ENCODE peak calls at places on chromosome 10, in five cellular contexts. A is colonic mucosa, G is fibroblast of lung, I is mesenchymal stem cell, C is endothelial cell of umbilical vein. W is an unnamed sample.

GRCh38 chr10:120508393-120508792 is 51.4 kb downstream of the PLPP4 start:
- DNase-seq in A (no peak), I (peak; percentile 12), G (peak; percentile 99), C (peak; percentile 10), W (peak; percentile 94)

GRCh38 chr10:72796042-72796441 is 97.5 kb upstream of the OIT3 start:
- DNase-seq in A (no peak), I (no peak), G (peak; percentile 52), C (no peak), W (peak; percentile 50)

GRCh38 chr10:69087600-69088470 is at the start of gene SRGN:
- DNase-seq in A (peak; percentile 67), I (no peak), G (peak; percentile 67), C (peak; percentile 92), W (peak; percentile 74)

GRCh38 chr10:16586358-16587138 is 64.9 kb upstream of the C1QL3 start:
- DNase-seq in A (no peak), I (no peak), G (no peak), C (no peak), W (no peak)

GRCh38 chr10:93352638-93353383 is 129.3 kb downstream of the MYOF start:
- DNase-seq in C (peak; percentile 46), A (no peak), G (peak; percentile 24), I (peak; percentile 48), W (peak; percentile 56)

GRCh38 chr10:48439581-48440041 is 133.1 kb downstream of the MAPK8 start:
- DNase-seq in A (peak; percentile 56), C (no peak), I (peak; percentile 24), G (peak; percentile 62), W (peak; percentile 31)

GRCh38 chr10:5089869-5090268 is 4.3 kb upstream of the AKR1C3 start:
- DNase-seq in A (no peak), G (peak; percentile 14), C (peak; percentile 34), I (peak; percentile 41), W (peak; percentile 63)

GRCh38 chr10:135601-136464 is 578 bp downstream of the ZMYND11 start:
- DNase-seq in C (peak; percentile 64), G (peak; percentile 63), A (peak; percentile 70), I (peak; percentile 72), W (peak; percentile 79)

GRCh38 chr10:94485094-94485493 is 60.5 kb upstream of the HELLS start:
- DNase-seq in I (no peak), C (no peak), A (no peak), G (no peak), W (no peak)

GRCh38 chr10:123150229-123150985 is 2.5 kb downstream of the HMX2 start:
- DNase-seq in A (no peak), I (no peak), G (no peak), C (no peak), W (no peak)

GRCh38 chr10:78321500-78321899 is 287.8 kb downstream of the RPS24 start:
- DNase-seq in A (no peak), C (no peak), G (no peak), I (no peak), W (no peak)

GRCh38 chr10:53749439-53749838 is 976.9 kb upstream of the MBL2 start:
- DNase-seq in G (no peak), I (no peak), C (no peak), A (no peak), W (no peak)

GRCh38 chr10:27611861-27612450 is 107.9 kb downstream of the RAB18 start:
- DNase-seq in A (no peak), C (no peak), I (no peak), G (no peak), W (no peak)

GRCh38 chr10:75019360-75019759 is 92.1 kb upstream of the SAMD8 start:
- DNase-seq in C (peak; percentile 42), I (peak; percentile 20), A (no peak), G (peak; percentile 33), W (peak; percentile 59)

DNA sequence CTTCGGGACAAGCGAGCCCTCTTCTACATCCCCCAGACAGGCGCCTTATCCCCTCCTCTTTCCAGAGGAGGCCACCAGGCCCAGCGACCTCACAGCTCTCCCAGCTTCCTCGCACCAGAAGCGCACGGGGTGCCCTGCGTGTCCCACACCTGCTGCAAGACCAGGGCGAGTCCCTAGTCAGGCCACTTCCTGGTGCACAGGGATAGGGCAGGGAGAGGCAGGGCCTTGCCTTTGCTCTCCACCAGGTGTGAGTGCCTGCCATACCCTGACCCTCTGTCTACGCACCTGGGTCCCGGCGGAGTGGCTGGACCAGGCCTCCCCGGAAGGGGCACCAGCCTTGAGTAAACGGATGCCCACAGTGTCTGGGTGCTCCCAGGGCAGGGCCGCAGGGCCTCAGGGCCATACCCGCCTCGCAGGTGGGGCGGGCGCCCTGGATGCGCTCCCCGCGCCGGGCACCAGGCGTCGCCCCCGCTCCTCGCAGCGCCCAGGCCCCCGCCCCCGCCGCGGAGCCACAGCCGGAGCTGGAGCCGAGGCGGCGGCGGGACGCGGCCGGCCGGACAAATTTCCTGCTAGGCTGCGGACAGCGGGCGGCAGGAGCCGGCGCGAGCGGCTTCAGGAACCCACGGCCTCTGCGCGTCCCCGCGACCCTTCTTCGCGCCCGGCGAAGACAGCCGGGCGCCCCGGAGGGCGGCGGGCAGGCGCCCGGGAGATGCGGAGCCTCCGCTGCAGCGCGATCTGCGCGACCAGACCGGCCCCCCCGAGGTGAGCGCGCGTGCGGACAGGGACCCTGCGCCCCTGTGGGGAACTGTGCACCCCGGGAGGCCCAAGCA is at the start of gene PTPRE:
- DNase-seq in C (peak; percentile 69), I (peak; percentile 70), A (peak; percentile 79), G (peak; percentile 63), W (peak; percentile 92)
- H3K9ac ChIP-seq in C (peak within 1 kb of the TSS; percentile 82), I (peak within 1 kb of the TSS; percentile 74), A (peak within 1 kb of the TSS; percentile 48), G (peak within 1 kb of the TSS; percentile 11), W (peak within 1 kb of the TSS; percentile 83)

GRCh38 chr10:83723080-83723479 is 416.2 kb upstream of the GHITM start:
- DNase-seq in A (no peak), C (no peak), G (no peak), I (no peak), W (no peak)
- H3K9me3 ChIP-seq in A (no peaks in the 10 kb centered on the region), C (no peaks in the 10 kb centered on the region), G (no peaks in the 10 kb centered on the region), I (peaks cover 14% of the 10 kb centered on the region), W (no peaks in the 10 kb centered on the region)

GRCh38 chr10:131748191-131748590 is 152.6 kb upstream of the PPP2R2D start:
- DNase-seq in C (no peak), A (no peak), G (no peak), I (no peak), W (no peak)

GRCh38 chr10:131750171-131750895 is 150.5 kb upstream of the PPP2R2D start:
- DNase-seq in G (no peak), I (no peak), A (no peak), C (no peak), W (no peak)

GRCh38 chr10:131750973-131751826 is 149.6 kb upstream of the PPP2R2D start:
- DNase-seq in C (no peak), I (no peak), A (no peak), G (no peak), W (no peak)

GRCh38 chr10:131748831-131749766 is 151.7 kb upstream of the PPP2R2D start:
- DNase-seq in A (peak; percentile 24), I (no peak), G (no peak), C (no peak), W (no peak)

GRCh38 chr10:131749767-131750142 is 151.1 kb upstream of the PPP2R2D start:
- DNase-seq in C (no peak), A (no peak), G (no peak), I (no peak), W (no peak)
- H3K27me3 ChIP-seq in C (no peaks in the 10 kb centered on the region), A (no peaks in the 10 kb centered on the region), G (no peaks in the 10 kb centered on the region), I (no peaks in the 10 kb centered on the region), W (no peaks in the 10 kb centered on the region)

DNA sequence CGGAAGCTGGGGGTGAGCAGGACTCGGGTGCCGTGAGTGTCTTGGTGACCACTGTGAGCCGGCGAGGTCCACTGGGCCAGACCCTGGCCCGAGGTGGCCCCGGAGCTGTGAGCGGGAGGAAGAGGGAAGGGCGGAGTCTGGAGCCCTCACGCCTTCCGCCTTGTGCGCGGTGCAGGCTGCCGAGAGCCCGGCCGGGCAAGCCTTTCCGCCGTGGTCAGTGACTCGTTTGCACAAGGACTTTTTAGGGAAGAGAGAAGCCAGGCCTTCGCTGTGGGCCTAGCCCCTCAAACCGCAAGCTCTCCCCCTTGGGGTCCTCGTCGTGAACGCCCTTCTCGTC is 40.9 kb upstream of the ZNF32 start:
- DNase-seq in G (peak; percentile 70), C (no peak), I (no peak), A (peak; percentile 72), W (peak; percentile 58)
- H3K9ac ChIP-seq in G (peak overlapping the region; percentile 38), C (peak overlapping the region; percentile 52), I (peak overlapping the region; percentile 90), A (peak overlapping the region; percentile 27), W (peak overlapping the region; percentile 80)

GRCh38 chr10:88833722-88834121 is 17.9 kb downstream of the ANKRD22 start:
- DNase-seq in C (no peak), A (no peak), G (no peak), I (no peak), W (no peak)
- H3K9me3 ChIP-seq in C (no peaks in the 10 kb centered on the region), A (no peaks in the 10 kb centered on the region), G (no peaks in the 10 kb centered on the region), I (no peaks in the 10 kb centered on the region), W (no peaks in the 10 kb centered on the region)

GRCh38 chr10:100664509-100664908 is 80.9 kb upstream of the PAX2 start:
- DNase-seq in A (no peak), C (no peak), G (no peak), I (no peak), W (no peak)
- H3K27me3 ChIP-seq in A (peaks cover 23% of the 10 kb centered on the region), C (peaks cover 28% of the 10 kb centered on the region), G (peaks cover 19% of the 10 kb centered on the region), I (peaks cover 87% of the 10 kb centered on the region), W (peaks cover 47% of the 10 kb centered on the region)

GRCh38 chr10:71237843-71238623 is 25.7 kb downstream of the UNC5B start:
- DNase-seq in A (no peak), I (peak; percentile 56), C (no peak), G (peak; percentile 53), W (no peak)

GRCh38 chr10:71238626-71239025 is 26.3 kb downstream of the UNC5B start:
- DNase-seq in C (no peak), I (no peak), G (no peak), A (no peak), W (no peak)

GRCh38 chr10:71236286-71236685 is 23.9 kb downstream of the UNC5B start:
- DNase-seq in C (no peak), G (no peak), I (peak; percentile 61), A (no peak), W (no peak)

GRCh38 chr10:71235808-71236207 is 23.4 kb downstream of the UNC5B start:
- DNase-seq in A (no peak), C (no peak), G (no peak), I (no peak), W (no peak)

DNA sequence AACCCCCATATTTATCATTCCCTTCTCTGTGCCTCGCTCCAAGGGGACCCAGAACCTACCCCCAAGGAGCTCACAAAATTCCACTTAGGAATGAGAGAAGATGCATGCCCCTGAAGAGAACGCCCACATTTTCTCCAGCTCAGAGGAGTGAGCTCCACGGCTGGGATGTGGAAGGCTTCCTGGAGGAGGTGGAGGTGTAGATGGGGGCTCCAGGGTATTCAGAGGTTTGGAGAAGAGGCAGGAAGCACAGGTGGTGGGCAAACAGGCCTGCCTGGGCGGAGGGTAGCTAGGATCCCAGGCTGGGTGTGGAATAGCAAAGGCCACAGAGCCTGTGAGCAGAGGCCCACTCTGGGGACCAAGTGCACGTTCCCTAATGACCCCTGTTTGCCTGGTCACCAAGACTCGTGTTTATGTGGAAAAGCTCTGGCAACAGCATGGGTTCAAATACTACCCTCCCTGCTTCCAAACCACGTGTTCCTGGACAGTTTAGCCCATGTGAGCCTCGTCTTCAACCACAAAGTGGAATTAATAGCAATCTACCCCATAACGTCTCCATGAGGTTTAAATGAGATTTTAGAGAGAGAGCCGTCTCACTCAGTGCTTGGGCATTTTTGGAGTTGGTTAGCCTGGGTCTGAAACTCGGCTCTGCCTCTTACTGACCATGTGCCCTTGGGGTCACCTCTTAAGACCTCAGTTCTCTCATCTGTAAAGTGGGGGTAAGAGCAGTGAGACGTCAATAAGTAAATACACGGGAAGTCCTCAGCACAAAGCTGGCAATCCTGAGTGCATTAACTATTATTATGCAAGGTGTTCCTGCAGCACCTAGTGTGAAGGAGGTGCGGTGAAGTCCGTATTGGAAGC is 24.7 kb downstream of the UNC5B start:
- DNase-seq in C (no peak), A (no peak), I (no peak), G (no peak), W (no peak)
- H3K9ac ChIP-seq in C (no peak overlapping the region), A (no peak overlapping the region), I (no peak overlapping the region), G (no peak overlapping the region), W (no peak overlapping the region)